ENCODE peak calls at places on chromosomes 11 and 22, in four cellular contexts. J is CD4-positive, alpha-beta memory T cell; E is body of pancreas; Q is fibroblast of the conjunctiva. T is an unnamed sample.

GRCh38 chr22:35544189-35544588 is 3.6 kb downstream of the RASD2 start:
- DNase-seq in Q (no peak), E (no peak), J (no peak), T (no peak)

GRCh38 chr11:131511794-131512193 is 141.4 kb downstream of the NTM start:
- DNase-seq in J (no peak), Q (no peak), E (peak; percentile 68), T (no peak)

GRCh38 chr22:25827415-25827814 is 85.4 kb downstream of the MYO18B start:
- DNase-seq in J (no peak), E (no peak), Q (no peak), T (no peak)

GRCh38 chr11:34266090-34266912 is 91.5 kb downstream of the ABTB2 start:
- DNase-seq in E (no peak), Q (peak; percentile 93), J (no peak), T (no peak)

GRCh38 chr11:112247198-112247597 is 13.5 kb downstream of the PLET1 start:
- DNase-seq in Q (no peak), J (no peak), E (no peak), T (no peak)

GRCh38 chr11:2518983-2519340 is 74.2 kb downstream of the KCNQ1 start:
- DNase-seq in Q (no peak), J (no peak), E (peak; percentile 5), T (no peak)

GRCh38 chr11:13030857-13031256 is 21.7 kb downstream of the RASSF10 start:
- DNase-seq in Q (no peak), E (peak; percentile 82), J (no peak), T (no peak)

GRCh38 chr22:35629406-35630234 is 12.5 kb upstream of the MB start:
- DNase-seq in J (no peak), E (peak; percentile 38), Q (peak; percentile 95), T (peak; percentile 91)

GRCh38 chr11:36109850-36110606 is 166.2 kb downstream of the LDLRAD3 start:
- DNase-seq in E (no peak), J (no peak), Q (no peak), T (no peak)

GRCh38 chr11:133950874-133951483 is 5.8 kb downstream of the IGSF9B start:
- DNase-seq in Q (no peak), E (no peak), J (no peak), T (no peak)

GRCh38 chr11:96964661-96965060 is 574.8 kb downstream of the JRKL start:
- DNase-seq in E (no peak), Q (no peak), J (no peak), T (no peak)

GRCh38 chr22:40190501-40190900 is 12.8 kb downstream of the TNRC6B start:
- DNase-seq in E (no peak), J (no peak), Q (no peak), T (no peak)

GRCh38 chr11:134413334-134414035 is 1.4 kb upstream of the B3GAT1 start:
- DNase-seq in J (no peak), Q (no peak), E (no peak), T (no peak)

GRCh38 chr22:17013396-17014100 is 5.5 kb upstream of the GAB4 start:
- DNase-seq in J (no peak), Q (no peak), E (no peak), T (no peak)

GRCh38 chr22:29580200-29580810 is 608 bp downstream of the NIPSNAP1 start:
- DNase-seq in J (no peak), E (peak; percentile 29), Q (no peak), T (peak; percentile 55)

GRCh38 chr22:21840236-21840823 is 27.1 kb downstream of the MAPK1 start:
- DNase-seq in Q (no peak), E (no peak), J (no peak), T (no peak)

GRCh38 chr11:84947970-84948600 is 679.1 kb downstream of the DLG2 start:
- DNase-seq in J (no peak), E (no peak), Q (no peak), T (no peak)

GRCh38 chr22:24108073-24108472 is 73.2 kb upstream of the SUSD2 start:
- DNase-seq in Q (no peak), J (no peak), E (no peak), T (no peak)

GRCh38 chr11:119803726-119804294 is 74.8 kb upstream of the NECTIN1 start:
- DNase-seq in J (no peak), E (no peak), Q (no peak), T (no peak)

GRCh38 chr11:10540546-10540914 is 457 bp downstream of the RNF141 start:
- DNase-seq in Q (no peak), E (peak; percentile 65), J (no peak), T (no peak)

GRCh38 chr11:66992041-66992440 is 16.9 kb downstream of the C11orf86 start:
- DNase-seq in J (no peak), E (no peak), Q (no peak), T (no peak)

GRCh38 chr11:13337986-13338436 is 60.4 kb downstream of the BMAL1 start:
- DNase-seq in E (no peak), Q (peak; percentile 41), J (no peak), T (no peak)

GRCh38 chr11:25066706-25067105 is 569.9 kb downstream of the LUZP2 start:
- DNase-seq in E (no peak), J (no peak), Q (no peak), T (no peak)

GRCh38 chr11:16154715-16155396 is 201.5 kb downstream of the SOX6 start:
- DNase-seq in Q (no peak), J (no peak), E (peak; percentile 42), T (no peak)

GRCh38 chr11:70764356-70764905 is 366.1 kb downstream of the CTTN start:
- DNase-seq in J (no peak), Q (no peak), E (no peak), T (no peak)

GRCh38 chr11:78749243-78749730 is 174.6 kb upstream of the NARS2 start:
- DNase-seq in J (no peak), E (no peak), Q (no peak), T (no peak)

GRCh38 chr22:36253523-36254490 is 874 bp downstream of the APOL1 start:
- DNase-seq in J (no peak), Q (no peak), E (no peak), T (no peak)

GRCh38 chr22:27240298-27240885 is 561.2 kb downstream of the MN1 start:
- DNase-seq in Q (no peak), J (no peak), E (peak; percentile 48), T (no peak)

GRCh38 chr11:61585115-61585514 is 4.2 kb upstream of the SYT7 start:
- DNase-seq in J (no peak), E (no peak), Q (no peak), T (no peak)

GRCh38 chr11:19869466-19869865 is 156.8 kb downstream of the NAV2 start:
- DNase-seq in E (no peak), J (no peak), Q (no peak), T (no peak)

GRCh38 chr11:108947654-108948570 is 283.0 kb downstream of the DDX10 start:
- DNase-seq in E (no peak), J (no peak), Q (no peak), T (no peak)

GRCh38 chr11:38300570-38300969 is 1702.5 kb upstream of the RAG2 start:
- DNase-seq in J (no peak), E (no peak), Q (no peak), T (no peak)

GRCh38 chr11:3041699-3042098 is 15.5 kb downstream of the CARS1 start:
- DNase-seq in J (no peak), Q (no peak), E (no peak), T (no peak)

GRCh38 chr22:36397081-36397766 is 9.5 kb upstream of the MYH9 start:
- DNase-seq in Q (no peak), E (no peak), J (no peak), T (no peak)

GRCh38 chr11:73295259-73295995 is 12.6 kb upstream of the ARHGEF17 start:
- DNase-seq in Q (no peak), E (peak; percentile 67), J (peak; percentile 54), T (peak; percentile 91)